ENCODE peak calls at places on chromosomes 3 and 15, in five cellular contexts. One of them, this sample, is unnamed.
A peak's percentile ranks its signal among the peaks of the same experiment; 100 is the strongest.

GRCh38 chr3:124428372-124429128 is 301.7 kb upstream of the UMPS start:
- DNase-seq in foreskin keratinocyte: peak; percentile 9
- DNase-seq in activated gamma-delta T cell: no peak
- DNase-seq in substantia nigra: no peak
- DNase-seq in foreskin fibroblast: no peak
- DNase-seq in this sample: no peak

GRCh38 chr3:131704084-131704483 is 201.3 kb upstream of the MRPL3 start:
- DNase-seq in foreskin keratinocyte: no peak
- DNase-seq in activated gamma-delta T cell: no peak
- DNase-seq in substantia nigra: no peak
- DNase-seq in foreskin fibroblast: no peak
- DNase-seq in this sample: no peak

GRCh38 chr3:189517981-189518380 is 113.2 kb upstream of the TP63 start:
- DNase-seq in foreskin keratinocyte: no peak
- DNase-seq in activated gamma-delta T cell: no peak
- DNase-seq in substantia nigra: no peak
- DNase-seq in foreskin fibroblast: no peak
- DNase-seq in this sample: no peak

GRCh38 chr15:39833515-39833981 is 50.9 kb upstream of the FSIP1 start:
- DNase-seq in foreskin keratinocyte: peak; percentile 50
- DNase-seq in activated gamma-delta T cell: no peak
- DNase-seq in substantia nigra: no peak
- DNase-seq in foreskin fibroblast: peak; percentile 54
- DNase-seq in this sample: no peak

GRCh38 chr15:70321106-70321809 is 223.5 kb upstream of the TLE3 start:
- DNase-seq in foreskin keratinocyte: no peak
- DNase-seq in activated gamma-delta T cell: no peak
- DNase-seq in substantia nigra: no peak
- DNase-seq in foreskin fibroblast: no peak
- DNase-seq in this sample: no peak

GRCh38 chr3:160200328-160200727 is 24.9 kb upstream of the C3orf80 start:
- DNase-seq in foreskin keratinocyte: no peak
- DNase-seq in activated gamma-delta T cell: no peak
- DNase-seq in substantia nigra: no peak
- DNase-seq in foreskin fibroblast: no peak
- DNase-seq in this sample: no peak

GRCh38 chr3:160401301-160402095 is 2.0 kb downstream of the SMC4 start:
- DNase-seq in foreskin keratinocyte: peak; percentile 72
- DNase-seq in activated gamma-delta T cell: no peak
- DNase-seq in substantia nigra: no peak
- DNase-seq in foreskin fibroblast: peak; percentile 66
- DNase-seq in this sample: peak; percentile 52

GRCh38 chr15:82132742-82133141 is 86.9 kb upstream of the MEX3B start:
- DNase-seq in foreskin keratinocyte: peak; percentile 94
- DNase-seq in activated gamma-delta T cell: no peak
- DNase-seq in substantia nigra: no peak
- DNase-seq in foreskin fibroblast: peak; percentile 90
- DNase-seq in this sample: peak; percentile 95

GRCh38 chr3:17466028-17466427 is 276.4 kb downstream of the TBC1D5 start:
- DNase-seq in foreskin keratinocyte: peak; percentile 76
- DNase-seq in activated gamma-delta T cell: no peak
- DNase-seq in substantia nigra: no peak
- DNase-seq in foreskin fibroblast: no peak
- DNase-seq in this sample: no peak

GRCh38 chr3:127587876-127588275 is 2.7 kb downstream of the TPRA1 start:
- DNase-seq in foreskin keratinocyte: no peak
- DNase-seq in activated gamma-delta T cell: no peak
- DNase-seq in substantia nigra: no peak
- DNase-seq in foreskin fibroblast: no peak
- DNase-seq in this sample: no peak

GRCh38 chr3:185724761-185725160 is 100.1 kb downstream of the IGF2BP2 start:
- DNase-seq in foreskin keratinocyte: no peak
- DNase-seq in activated gamma-delta T cell: no peak
- DNase-seq in substantia nigra: no peak
- DNase-seq in foreskin fibroblast: peak; percentile 81
- DNase-seq in this sample: no peak

This sample was measured in Daoy.